ENCODE peak calls at places on chromosomes 1 and 21, in eight cellular contexts. One of them, this sample, is unnamed.

GRCh38 chr1:29698033-29698432 is 461.7 kb downstream of the PTPRU start:
- DNase-seq in activated gamma-delta T cell treated with Interleukin-2 at 50 U/mL for 16 hours: no peak
- DNase-seq in AG20443: peak
- DNase-seq in tibial artery: no peak
- DNase-seq in naive thymus-derived CD8-positive, alpha-beta T cell: no peak
- DNase-seq in EL: peak
- DNase-seq in GM12891: no peak
- DNase-seq in OCI-M1: peak
- DNase-seq in this sample: peak

GRCh38 chr1:200973937-200974657 is 49.4 kb downstream of the KIF21B start:
- DNase-seq in activated gamma-delta T cell treated with Interleukin-2 at 50 U/mL for 16 hours: no peak
- DNase-seq in AG20443: no peak
- DNase-seq in tibial artery: no peak
- DNase-seq in naive thymus-derived CD8-positive, alpha-beta T cell: no peak
- DNase-seq in EL: no peak
- DNase-seq in GM12891: no peak
- DNase-seq in OCI-M1: no peak
- DNase-seq in this sample: no peak

GRCh38 chr1:154624756-154625643 is 17.0 kb upstream of the ADAR start:
- DNase-seq in activated gamma-delta T cell treated with Interleukin-2 at 50 U/mL for 16 hours: no peak
- DNase-seq in AG20443: peak
- DNase-seq in tibial artery: no peak
- DNase-seq in naive thymus-derived CD8-positive, alpha-beta T cell: no peak
- DNase-seq in EL: peak
- DNase-seq in GM12891: no peak
- DNase-seq in OCI-M1: no peak
- DNase-seq in this sample: peak

GRCh38 chr1:119091618-119092017 is 48.8 kb downstream of the WARS2 start:
- DNase-seq in activated gamma-delta T cell treated with Interleukin-2 at 50 U/mL for 16 hours: no peak
- DNase-seq in AG20443: no peak
- DNase-seq in tibial artery: no peak
- DNase-seq in naive thymus-derived CD8-positive, alpha-beta T cell: no peak
- DNase-seq in EL: no peak
- DNase-seq in GM12891: no peak
- DNase-seq in OCI-M1: no peak
- DNase-seq in this sample: no peak

GRCh38 chr1:211345719-211346118 is 19.1 kb downstream of the TRAF5 start:
- DNase-seq in activated gamma-delta T cell treated with Interleukin-2 at 50 U/mL for 16 hours: no peak
- DNase-seq in AG20443: no peak
- DNase-seq in tibial artery: no peak
- DNase-seq in naive thymus-derived CD8-positive, alpha-beta T cell: no peak
- DNase-seq in EL: no peak
- DNase-seq in GM12891: no peak
- DNase-seq in OCI-M1: no peak
- DNase-seq in this sample: no peak

GRCh38 chr1:62070384-62071011 is 124.2 kb upstream of the L1TD1 start:
- DNase-seq in activated gamma-delta T cell treated with Interleukin-2 at 50 U/mL for 16 hours: no peak
- DNase-seq in AG20443: peak
- DNase-seq in tibial artery: no peak
- DNase-seq in naive thymus-derived CD8-positive, alpha-beta T cell: no peak
- DNase-seq in EL: peak
- DNase-seq in GM12891: no peak
- DNase-seq in OCI-M1: peak
- DNase-seq in this sample: peak

GRCh38 chr21:29436143-29436542 is 137.4 kb downstream of the BACH1 start:
- DNase-seq in activated gamma-delta T cell treated with Interleukin-2 at 50 U/mL for 16 hours: peak
- DNase-seq in AG20443: no peak
- DNase-seq in tibial artery: no peak
- DNase-seq in naive thymus-derived CD8-positive, alpha-beta T cell: peak
- DNase-seq in EL: no peak
- DNase-seq in GM12891: no peak
- DNase-seq in OCI-M1: no peak
- DNase-seq in this sample: no peak

GRCh38 chr1:183242556-183242955 is 56.5 kb downstream of the LAMC2 start:
- DNase-seq in activated gamma-delta T cell treated with Interleukin-2 at 50 U/mL for 16 hours: no peak
- DNase-seq in AG20443: no peak
- DNase-seq in tibial artery: no peak
- DNase-seq in naive thymus-derived CD8-positive, alpha-beta T cell: no peak
- DNase-seq in EL: no peak
- DNase-seq in GM12891: no peak
- DNase-seq in OCI-M1: no peak
- DNase-seq in this sample: no peak